ENCODE peak calls at places on chromosomes 1 and 21, in four cellular contexts. G is HepG2, N is GM12878, F is K562. Z is an unnamed sample.

GRCh38 chr1:245156041-245156735 is 1.4 kb downstream of the KIF26B start:
- DNase-seq in G (peak), N (no peak), F (peak), Z (peak)

GRCh38 chr1:171433451-171433850 is 51.9 kb upstream of the PRRC2C start:
- DNase-seq in G (no peak), N (no peak), F (no peak), Z (no peak)

GRCh38 chr1:63728611-63729226 is 45.1 kb upstream of the ROR1 start:
- DNase-seq in G (no peak), N (no peak), F (no peak), Z (no peak)

GRCh38 chr1:93723101-93723500 is 41.5 kb upstream of the BCAR3 start:
- DNase-seq in G (no peak), N (no peak), F (no peak), Z (no peak)

GRCh38 chr1:119946724-119947123 is 50.4 kb upstream of the ADAM30 start:
- DNase-seq in G (no peak), N (no peak), F (no peak), Z (no peak)

GRCh38 chr1:219066098-219066497 is 107.6 kb upstream of the LYPLAL1 start:
- DNase-seq in G (no peak), N (no peak), F (no peak), Z (no peak)

GRCh38 chr1:44220001-44220751 is 6.9 kb downstream of the DMAP1 start:
- DNase-seq in G (no peak), N (no peak), F (no peak), Z (no peak)

GRCh38 chr1:156591432-156592157 is at the start of gene NAXE:
- DNase-seq in G (peak), N (no peak), F (peak), Z (peak)

GRCh38 chr21:29155118-29155932 is 24.9 kb downstream of the MAP3K7CL start:
- DNase-seq in G (no peak), N (no peak), F (no peak), Z (peak)

GRCh38 chr1:235583511-235584001 is 66.0 kb downstream of the GNG4 start:
- DNase-seq in G (no peak), N (no peak), F (no peak), Z (no peak)

GRCh38 chr1:217895817-217896216 is 264.7 kb downstream of the SPATA17 start:
- DNase-seq in G (no peak), N (no peak), F (no peak), Z (no peak)

GRCh38 chr21:36422279-36423098 is 37.3 kb downstream of the CHAF1B start:
- DNase-seq in G (peak), N (no peak), F (peak), Z (peak)

GRCh38 chr1:31409946-31410858 is 2.8 kb upstream of the SERINC2 start:
- DNase-seq in G (no peak), N (no peak), F (peak), Z (no peak)

GRCh38 chr21:44972301-44972814 is 32.5 kb downstream of the SLX9 start:
- DNase-seq in G (no peak), N (no peak), F (no peak), Z (no peak)

GRCh38 chr1:1672181-1672965 is 13.6 kb upstream of the CDK11B start:
- DNase-seq in G (no peak), N (no peak), F (peak), Z (no peak)

GRCh38 chr1:38919075-38919474 is 22.6 kb downstream of the RHBDL2 start:
- DNase-seq in G (peak), N (no peak), F (no peak), Z (no peak)

GRCh38 chr1:181135815-181136737 is 47.6 kb downstream of the IER5 start:
- DNase-seq in G (no peak), N (no peak), F (no peak), Z (no peak)

GRCh38 chr1:158930504-158930903 is 848 bp upstream of the PYHIN1 start:
- DNase-seq in G (no peak), N (no peak), F (no peak), Z (no peak)

GRCh38 chr1:154206212-154206611 is at the start of gene CFAP141:
- DNase-seq in G (no peak), N (no peak), F (no peak), Z (no peak)

GRCh38 chr21:42262826-42263225 is 43.9 kb downstream of the ABCG1 start:
- DNase-seq in G (peak), N (no peak), F (no peak), Z (no peak)

GRCh38 chr1:920008-920407 is 3.7 kb upstream of the SAMD11 start:
- DNase-seq in G (no peak), N (no peak), F (no peak), Z (no peak)

GRCh38 chr1:228684609-228685008 is 50.7 kb upstream of the RHOU start:
- DNase-seq in G (no peak), N (no peak), F (no peak), Z (no peak)

GRCh38 chr1:185154912-185155513 is 1.7 kb downstream of the TRMT1L start:
- DNase-seq in G (no peak), N (no peak), F (peak), Z (no peak)

GRCh38 chr1:152347116-152347728 is 12.6 kb downstream of the FLG2 start:
- DNase-seq in G (peak), N (peak), F (peak), Z (peak)

GRCh38 chr21:35529141-35529863 is 480.2 kb upstream of the RUNX1 start:
- DNase-seq in G (no peak), N (no peak), F (no peak), Z (no peak)

DNA sequence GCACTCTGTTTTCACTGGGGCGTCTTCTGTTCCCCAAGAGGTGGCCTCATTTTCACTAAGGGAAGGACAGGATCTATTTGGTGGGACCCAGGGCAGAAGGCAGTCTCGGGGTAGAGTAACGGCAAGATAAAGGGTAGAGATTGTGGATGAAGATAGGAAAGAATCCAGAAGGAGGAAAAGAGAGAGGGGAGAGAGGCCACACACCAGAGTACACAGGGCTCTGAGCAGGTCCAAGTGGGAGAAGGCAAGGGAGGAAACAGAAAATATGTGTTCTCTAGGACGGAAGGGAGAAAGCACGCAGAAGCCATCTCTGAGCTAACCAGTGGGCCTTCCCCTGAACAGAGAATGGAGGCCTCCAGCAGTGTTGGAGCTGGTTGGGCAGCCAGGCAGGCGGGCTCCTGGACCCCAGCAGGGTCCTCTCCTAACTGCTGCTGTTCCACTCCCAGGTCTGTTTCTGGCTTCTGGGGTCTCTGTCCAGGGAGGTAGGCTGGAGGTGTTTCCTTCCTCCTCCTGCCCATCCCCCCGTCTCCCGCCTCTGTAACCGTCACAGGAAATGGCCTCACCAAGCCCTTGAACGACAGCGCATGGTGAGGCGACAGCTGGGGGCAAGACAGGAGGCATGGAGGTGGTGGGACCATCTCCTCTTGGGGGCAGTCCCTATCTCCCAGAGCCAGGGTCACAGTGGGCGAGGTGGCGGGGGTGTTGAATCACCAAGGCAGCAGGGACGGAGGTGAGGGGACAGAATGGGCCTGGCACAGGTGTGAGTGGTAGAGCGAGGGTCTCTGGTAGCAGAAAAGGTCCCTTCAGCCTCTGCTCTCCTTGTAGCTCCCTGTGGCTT is 649 bp downstream of the PTPN7 start:
- DNase-seq in G (no peak), N (no peak), F (peak), Z (no peak)
- TF ChIP-seq FOXM1 in G (no peak), N (no peak), F (no peak), Z (no peak)

DNA sequence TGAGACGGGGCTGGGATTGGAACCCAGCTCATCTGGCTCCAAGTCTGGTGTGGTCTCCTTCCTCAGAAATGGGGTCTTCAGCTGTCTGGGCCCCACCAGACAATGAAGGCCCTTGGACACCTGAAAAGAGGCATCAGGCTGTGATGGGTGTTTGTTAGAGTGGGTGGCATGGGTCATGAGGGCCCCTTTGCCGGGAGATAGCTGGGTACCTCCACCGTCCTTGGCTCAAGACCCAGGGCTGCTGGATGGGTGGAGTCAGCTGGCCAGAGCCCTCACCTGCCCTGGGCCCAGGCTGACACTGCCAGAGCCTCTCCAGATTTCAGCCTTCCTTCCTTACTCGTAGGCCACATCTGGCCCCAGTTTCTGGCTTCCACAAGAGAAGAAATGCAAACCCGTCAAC is 13.4 kb upstream of the TTC22 start:
- DNase-seq in G (no peak), N (no peak), F (no peak), Z (no peak)
- TF ChIP-seq FOXK2 in G (no peak), N (no peak), F (no peak), Z (no peak)

DNA sequence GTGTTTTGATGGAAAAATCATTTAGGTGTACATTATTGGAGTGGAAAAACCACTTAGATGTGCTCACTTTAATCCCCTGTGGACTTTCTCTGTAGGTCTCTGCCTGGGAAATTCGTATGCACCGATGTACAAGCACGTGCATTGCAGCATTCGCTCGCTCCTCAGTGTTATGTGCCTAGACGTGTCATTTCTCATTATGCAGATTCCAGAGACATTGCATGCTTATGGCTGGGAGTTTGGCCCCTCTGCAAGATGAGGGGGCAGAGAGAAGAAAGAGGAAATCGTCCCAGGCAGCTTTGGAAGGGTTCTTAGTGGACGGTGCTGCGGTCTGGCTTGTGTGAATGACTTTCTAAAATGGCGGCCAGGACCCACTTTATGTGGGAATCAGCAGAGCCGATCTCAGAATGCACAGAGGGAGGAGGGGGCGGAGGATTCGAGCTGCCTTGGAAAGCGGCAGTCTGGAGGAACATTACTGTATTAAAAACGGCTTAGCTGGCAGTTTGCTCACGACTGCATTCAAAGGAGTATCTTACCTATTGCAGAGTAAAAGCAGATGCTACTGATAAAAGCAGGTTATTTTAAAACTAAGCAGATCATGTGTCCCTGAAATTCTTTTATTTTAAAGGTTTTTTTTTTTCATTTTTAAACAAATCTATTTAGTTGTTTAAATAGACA is 2.4 kb downstream of the SPEN start:
- DNase-seq in G (peak), N (no peak), F (peak), Z (peak)
- TF ChIP-seq FOXM1 in G (no peak), N (peak), F (peak), Z (no peak)

GRCh38 chr1:202155478-202156021 is 4.9 kb downstream of the PTPN7 start:
- DNase-seq in G (no peak), N (no peak), F (peak), Z (no peak)
- TF ChIP-seq FOXK2 in G (no peak), N (no peak), F (no peak), Z (no peak)

GRCh38 chr1:175192630-175193338 is at the start of gene KIAA0040:
- DNase-seq in G (peak), N (no peak), F (peak), Z (peak)
- TF ChIP-seq FOXM1 in G (no peak), N (no peak), F (no peak), Z (no peak)

GRCh38 chr1:147494998-147495580 is 46.2 kb upstream of the BCL9 start:
- DNase-seq in G (peak), N (peak), F (peak), Z (peak)
- TF ChIP-seq FOXK2 in G (no peak), N (no peak), F (no peak), Z (no peak)

DNA sequence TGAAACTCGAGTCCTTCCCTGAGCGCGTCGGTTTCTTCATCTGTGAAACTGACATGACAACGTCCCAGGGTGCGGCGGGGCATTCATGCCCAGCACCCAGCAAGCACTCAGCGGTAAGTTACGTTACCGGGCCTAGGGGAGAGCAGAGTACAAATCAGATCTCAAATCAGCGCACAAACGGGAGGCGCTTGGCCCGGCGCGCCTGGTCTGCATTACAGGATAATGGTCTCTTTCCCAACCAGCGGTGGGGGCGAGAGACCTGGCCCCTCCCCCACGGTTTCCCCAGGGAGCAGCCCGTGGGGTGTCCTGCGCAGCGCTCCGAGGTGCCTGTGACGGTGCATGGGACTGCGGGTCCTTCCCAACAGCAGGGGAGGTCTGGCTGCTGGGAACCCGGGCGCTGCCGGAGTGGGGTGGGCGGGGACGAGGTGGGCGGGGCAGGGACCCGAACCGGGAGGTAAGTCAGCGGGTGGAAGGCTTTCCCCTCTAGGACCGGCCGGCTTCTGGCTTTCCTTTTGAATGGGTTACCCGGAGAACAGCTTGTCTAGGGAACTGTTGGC is 1.0 kb downstream of the TMEM51 start:
- DNase-seq in G (no peak), N (no peak), F (peak), Z (peak)
- TF ChIP-seq FOXM1 in G (no peak), N (no peak), F (no peak), Z (no peak)

DNA sequence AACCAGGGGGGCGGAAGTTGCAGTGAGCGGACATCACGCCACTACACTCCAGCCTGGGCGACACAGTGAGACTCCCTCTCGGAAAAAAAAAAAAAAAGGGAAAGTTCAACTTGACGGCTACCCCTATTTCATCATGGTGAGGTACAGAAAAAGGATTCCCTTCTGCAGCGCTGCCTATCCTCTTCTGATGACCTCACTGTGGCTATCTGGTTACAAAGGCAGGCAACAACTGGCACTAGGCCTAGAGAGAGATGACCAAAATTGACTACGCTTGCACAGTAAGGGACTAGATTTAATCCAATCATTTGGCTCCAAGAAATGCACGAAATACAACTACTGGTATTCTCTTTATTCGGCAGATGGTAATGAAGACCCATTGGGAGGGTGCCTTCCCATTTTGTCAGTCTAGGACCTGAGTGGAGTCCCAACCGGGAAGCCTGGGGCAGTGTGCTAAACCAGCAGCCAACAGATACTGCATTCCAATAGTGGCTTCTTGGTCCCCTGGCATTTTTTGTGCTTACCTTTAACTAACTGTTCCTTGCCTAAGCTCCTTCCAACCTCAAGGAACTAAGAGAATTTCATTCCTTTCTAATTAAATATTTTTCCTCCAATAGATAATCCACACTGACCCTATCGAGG is 36.6 kb downstream of the ITPKB start:
- DNase-seq in G (no peak), N (no peak), F (no peak), Z (no peak)
- TF ChIP-seq FOXK2 in G (no peak), N (no peak), F (no peak), Z (no peak)

GRCh38 chr1:173039621-173040020 is 11.1 kb downstream of the TNFSF18 start:
- DNase-seq in G (no peak), N (no peak), F (no peak), Z (no peak)

GRCh38 chr1:173042806-173043205 is 7.9 kb downstream of the TNFSF18 start:
- DNase-seq in G (no peak), N (no peak), F (no peak), Z (no peak)

GRCh38 chr1:173044656-173045055 is 6.1 kb downstream of the TNFSF18 start:
- DNase-seq in G (no peak), N (no peak), F (no peak), Z (no peak)

GRCh38 chr1:173038875-173039554 is 11.7 kb downstream of the TNFSF18 start:
- DNase-seq in G (no peak), N (no peak), F (no peak), Z (no peak)

DNA sequence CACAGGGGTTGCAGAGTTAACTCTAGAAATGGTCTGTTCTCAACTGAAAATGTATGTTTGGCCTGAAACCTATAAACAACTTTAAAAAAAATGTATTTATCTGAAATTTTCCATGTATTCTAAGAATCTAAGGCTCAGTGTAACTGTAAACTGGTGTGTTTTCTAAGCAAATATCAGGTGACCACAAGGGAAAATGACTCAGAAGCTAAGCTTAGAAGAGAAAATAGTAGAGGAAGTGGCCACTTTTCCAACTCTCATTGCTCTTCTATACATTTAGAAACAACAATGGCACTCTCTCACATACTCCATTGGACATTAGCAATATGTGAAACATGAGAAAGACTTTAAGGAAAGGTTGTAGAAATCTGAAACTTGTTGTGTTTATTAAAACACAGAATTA is 7.5 kb downstream of the TNFSF18 start:
- DNase-seq in G (peak), N (no peak), F (no peak), Z (no peak)
- TF ChIP-seq FOXM1 in G (no peak), N (no peak), F (no peak), Z (no peak)

GRCh38 chr1:80987106-80987505 is 813.6 kb upstream of the ADGRL2 start:
- DNase-seq in G (no peak), N (no peak), F (no peak), Z (no peak)

DNA sequence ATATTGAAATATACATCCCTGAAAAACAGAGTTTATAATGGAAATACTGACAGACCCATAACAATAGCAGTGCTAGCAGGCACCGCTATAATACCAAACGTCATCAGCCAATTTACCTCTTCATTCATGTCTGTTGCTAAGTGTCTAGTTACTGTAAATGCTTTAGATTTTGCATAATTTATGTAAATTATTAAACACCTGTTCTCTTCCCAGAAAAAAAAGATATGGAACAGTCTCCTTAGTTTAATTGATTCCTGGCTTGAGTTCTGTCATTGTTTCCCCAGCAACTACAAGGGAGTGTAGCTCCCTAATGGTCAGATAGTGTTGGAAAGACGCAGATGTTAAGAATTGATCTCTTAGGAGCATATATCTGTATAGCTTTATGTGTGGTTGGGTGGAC is 817.9 kb upstream of the ADGRL2 start:
- DNase-seq in G (no peak), N (no peak), F (no peak), Z (no peak)
- TF ChIP-seq FOXK2 in G (no peak), N (no peak), F (no peak), Z (no peak)